ENCODE peak calls at places on chromosomes 2 and 18, in nine cellular contexts. Z is bronchial epithelial cell; Q is K562; E is cardiac muscle cell; X is neural progenitor cell; H is CD8-positive, alpha-beta T cell; Y is BJ; T is right lobe of liver; A is left lung. C is an unnamed sample.

GRCh38 chr2:200698217-200698616 is 112.4 kb downstream of the AOX1 start:
- DNase-seq in Y (no peak), A (no peak), T (no peak), E (no peak), Q (no peak), Z (no peak), X (peak; percentile 39), H (no peak), C (no peak)

GRCh38 chr2:118197011-118197695 is 108.9 kb downstream of the INSIG2 start:
- DNase-seq in H (no peak), Y (no peak), A (no peak), E (no peak), X (no peak), Q (peak; percentile 65), T (no peak), Z (no peak), C (no peak)

GRCh38 chr2:216683846-216684245 is 11.5 kb downstream of the IGFBP5 start:
- DNase-seq in T (peak; percentile 87), E (no peak), H (no peak), A (no peak), Q (no peak), Z (peak; percentile 96), Y (peak; percentile 84), X (no peak), C (peak; percentile 95)

GRCh38 chr2:12051831-12052230 is 305.4 kb downstream of the LPIN1 start:
- DNase-seq in E (no peak), T (no peak), Q (no peak), Y (no peak), Z (peak; percentile 54), H (no peak), A (no peak), X (no peak), C (no peak)

GRCh38 chr2:10054424-10054823 is 11.1 kb downstream of the KLF11 start:
- DNase-seq in Z (no peak), E (peak; percentile 41), X (no peak), H (no peak), Q (peak; percentile 34), T (no peak), A (peak; percentile 61), Y (no peak), C (no peak)

GRCh38 chr2:84496386-84496785 is 19.9 kb upstream of the DNAH6 start:
- DNase-seq in A (no peak), X (no peak), Q (no peak), E (no peak), Y (no peak), T (no peak), Z (peak; percentile 62), H (no peak), C (peak; percentile 34)

GRCh38 chr2:176653856-176654443 is 384.7 kb downstream of the MTX2 start:
- DNase-seq in A (no peak), E (peak; percentile 80), Q (peak; percentile 46), H (peak; percentile 22), T (peak; percentile 55), Z (peak; percentile 68), X (peak; percentile 81), Y (no peak), C (peak; percentile 67)

GRCh38 chr18:50074404-50074803 is 120.5 kb downstream of the MYO5B start:
- DNase-seq in E (no peak), X (no peak), A (no peak), Q (no peak), Z (no peak), Y (no peak), T (no peak), H (no peak), C (no peak)

GRCh38 chr2:143717053-143717452 is 587.8 kb downstream of the ARHGAP15 start:
- DNase-seq in A (no peak), H (no peak), X (no peak), Q (no peak), Y (no peak), T (no peak), E (no peak), Z (no peak), C (no peak)

GRCh38 chr2:124209441-124209840 is 184.4 kb downstream of the CNTNAP5 start:
- DNase-seq in H (no peak), Y (no peak), Q (no peak), X (no peak), Z (no peak), A (no peak), T (no peak), E (no peak), C (no peak)

GRCh38 chr2:170812716-170813585 is 3.7 kb upstream of the GAD1 start:
- DNase-seq in T (no peak), A (no peak), H (no peak), Z (peak; percentile 75), Q (peak; percentile 67), X (peak; percentile 94), Y (peak; percentile 22), E (peak; percentile 89), C (peak; percentile 69)

GRCh38 chr2:100865819-100866462 is 46.0 kb downstream of the NPAS2 start:
- DNase-seq in X (no peak), Z (peak; percentile 83), H (no peak), Q (no peak), T (peak; percentile 18), Y (peak; percentile 31), E (no peak), A (no peak), C (peak; percentile 68)

GRCh38 chr18:46428368-46428767 is 228.7 kb downstream of the LOXHD1 start:
- DNase-seq in X (no peak), Y (no peak), H (no peak), A (no peak), E (no peak), Z (no peak), Q (no peak), T (peak; percentile 63), C (no peak)

GRCh38 chr2:204019572-204020501 is 83.3 kb downstream of the ICOS start:
- DNase-seq in X (no peak), E (no peak), T (no peak), H (no peak), Q (no peak), Y (no peak), Z (peak; percentile 98), A (no peak), C (peak; percentile 96)

GRCh38 chr2:152134488-152135280 is 35.8 kb upstream of the CACNB4 start:
- DNase-seq in E (no peak), Z (peak; percentile 13), A (no peak), X (no peak), Q (no peak), H (no peak), T (no peak), Y (no peak), C (peak; percentile 17)

DNA sequence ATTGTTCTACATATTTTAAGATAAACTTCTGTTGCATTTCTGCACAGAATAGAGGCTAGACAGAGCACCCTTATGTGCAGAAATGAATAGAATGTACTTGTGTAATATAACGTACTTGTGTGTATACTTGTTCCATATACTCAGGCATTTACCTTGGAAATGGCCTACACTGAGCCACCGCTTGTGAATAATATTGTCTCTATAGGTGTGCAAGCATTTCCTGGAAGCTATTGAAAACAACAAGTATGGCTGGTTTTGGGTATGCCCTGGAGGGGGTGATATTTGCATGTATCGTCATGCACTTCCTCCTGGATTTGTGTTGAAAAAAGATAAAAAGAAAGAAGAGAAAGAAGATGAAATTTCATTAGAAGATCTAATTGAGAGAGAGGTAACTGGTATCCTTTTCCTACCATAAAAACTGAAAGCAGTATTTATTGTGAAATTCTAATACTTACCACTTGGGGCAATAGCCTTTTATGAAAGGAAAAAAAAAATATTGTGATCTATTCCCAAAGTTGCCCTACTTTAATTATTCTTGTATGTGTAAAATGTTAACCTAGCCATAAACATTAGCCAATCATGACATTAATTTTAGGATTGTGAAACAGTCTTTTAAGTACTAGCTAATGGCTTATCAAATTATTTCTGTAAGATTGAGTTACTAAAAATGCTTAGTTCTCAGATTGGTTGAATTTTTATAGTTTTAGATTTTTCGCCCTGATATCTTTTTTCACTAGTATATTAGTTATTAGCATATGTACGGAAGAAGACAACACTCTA is 18.0 kb downstream of the ZC3H15 start:
- DNase-seq in Y (no peak), A (no peak), E (peak; percentile 33), X (peak; percentile 13), T (no peak), Z (peak; percentile 49), H (no peak), Q (no peak), C (peak; percentile 17)
- TF ChIP-seq CTCF in Y (peak; percentile 44), A (peak; percentile 48), E (peak; percentile 44), X (peak; percentile 69), T (peak; percentile 69), Z (peak; percentile 25), H (peak; percentile 77), Q (peak; percentile 63), C (peak; percentile 42)

DNA sequence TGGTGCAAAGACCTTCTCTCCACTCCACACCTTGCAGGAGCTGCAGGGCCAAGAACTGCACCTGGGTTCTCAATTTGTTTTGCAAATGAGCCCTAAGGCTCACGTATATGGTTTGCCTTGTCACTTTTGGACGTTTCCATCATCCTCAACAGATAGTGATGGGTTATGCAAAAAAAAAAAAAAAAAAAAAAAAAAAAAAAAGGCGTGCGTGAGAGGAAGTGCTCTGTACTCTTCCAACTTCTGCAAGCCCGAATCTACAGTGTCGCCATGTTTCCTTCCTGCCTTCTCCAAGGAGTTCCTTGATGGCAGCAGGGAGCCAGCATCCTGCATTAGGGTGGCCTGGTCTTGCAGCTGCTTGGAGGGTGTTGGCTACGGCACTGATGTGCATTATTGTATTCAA is 4.0 kb upstream of the INHBB start:
- DNase-seq in T (no peak), H (no peak), Q (no peak), A (peak; percentile 24), X (no peak), Y (no peak), Z (no peak), E (no peak), C (no peak)
- H3K27me3 ChIP-seq in T (no peaks in the 10 kb centered on the region), H (peaks cover 28% of the 10 kb centered on the region), Q (peaks cover 21% of the 10 kb centered on the region), A (peaks cover 41% of the 10 kb centered on the region), X (peaks cover 88% of the 10 kb centered on the region), Y (peaks cover 23% of the 10 kb centered on the region), Z (peaks cover 24% of the 10 kb centered on the region), E (peaks cover 72% of the 10 kb centered on the region), C (peaks cover 41% of the 10 kb centered on the region)

DNA sequence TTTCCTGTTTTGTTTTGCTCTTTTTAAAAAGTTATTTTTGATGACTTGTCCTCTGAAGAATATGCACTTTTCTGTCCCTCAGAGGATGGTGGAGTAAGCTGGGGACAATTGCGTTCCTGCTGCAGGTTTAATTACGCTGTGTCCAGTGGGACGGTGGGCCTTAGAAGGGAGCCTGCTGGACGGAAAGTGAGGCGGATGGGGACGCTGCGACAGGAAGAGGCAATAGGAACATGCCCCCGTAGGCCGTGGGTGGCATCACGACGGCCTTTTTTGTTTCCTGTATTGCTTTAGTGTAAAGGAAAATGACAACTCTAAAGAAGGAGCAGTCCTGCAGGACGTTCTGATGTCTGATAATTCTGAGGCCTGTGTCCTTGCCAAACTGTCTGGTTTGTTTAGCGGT is 121.6 kb downstream of the NFATC1 start:
- DNase-seq in T (peak; percentile 28), A (no peak), Y (no peak), H (peak; percentile 22), Z (no peak), Q (no peak), X (no peak), E (no peak), C (no peak)
- TF ChIP-seq CTCF in T (no peak), A (no peak), Y (no peak), H (peak; percentile 17), Z (no peak), Q (no peak), X (no peak), E (no peak), C (no peak)

DNA sequence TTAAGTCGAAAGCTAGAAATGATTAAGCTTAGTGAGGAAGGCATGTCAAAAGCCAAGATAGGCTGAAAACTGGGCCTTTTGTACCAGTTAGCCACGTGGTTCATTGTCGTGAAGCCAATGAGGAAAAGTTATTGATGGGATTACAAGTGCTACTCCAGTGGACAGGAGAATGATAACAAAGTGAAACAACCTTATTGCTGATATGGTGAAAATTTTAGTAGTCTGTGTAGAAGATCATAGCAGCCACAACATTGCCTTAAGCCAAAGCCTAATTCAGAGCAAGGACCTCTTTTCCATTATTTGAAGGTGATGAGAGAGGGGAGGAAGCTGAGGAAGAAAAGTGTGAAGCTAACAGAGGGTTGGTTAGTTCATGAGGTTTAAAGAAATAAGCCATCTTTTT is 24.1 kb upstream of the RAMP1 start:
- DNase-seq in Q (no peak), H (no peak), Y (no peak), X (no peak), T (no peak), E (no peak), A (no peak), Z (no peak), C (no peak)
- H3K27me3 ChIP-seq in Q (peaks cover 2% of the 10 kb centered on the region), H (no peaks in the 10 kb centered on the region), Y (peaks cover 3% of the 10 kb centered on the region), X (no peaks in the 10 kb centered on the region), T (no peaks in the 10 kb centered on the region), E (no peaks in the 10 kb centered on the region), A (no peaks in the 10 kb centered on the region), Z (no peaks in the 10 kb centered on the region), C (no peaks in the 10 kb centered on the region)

C was measured in mammary epithelial cell.